ENCODE peak calls at places on chromosome 1, in four cellular contexts. F is lower lobe of right lung, P is sigmoid colon, U is PC-9. X is an unnamed sample.
A peak's percentile ranks its signal among the peaks of the same experiment; 100 is the strongest.

GRCh38 chr1:207004931-207005830 is 27.4 kb downstream of the C1orf116 start:
- DNase-seq in F (peak; percentile 64), P (no peak), U (peak; percentile 50), X (no peak)

GRCh38 chr1:240027059-240027462 is 64.6 kb upstream of the FMN2 start:
- DNase-seq in F (no peak), P (no peak), U (peak; percentile 35), X (peak; percentile 49)

GRCh38 chr1:192151176-192151575 is 7.1 kb upstream of the RGS18 start:
- DNase-seq in F (no peak), P (no peak), U (no peak), X (no peak)

GRCh38 chr1:99457381-99458165 is 188.3 kb upstream of the PALMD start:
- DNase-seq in F (no peak), P (no peak), U (no peak), X (peak; percentile 54)

GRCh38 chr1:214445846-214446614 is 105.4 kb downstream of the PTPN14 start:
- DNase-seq in F (no peak), P (no peak), U (no peak), X (no peak)

GRCh38 chr1:185245466-185245865 is 71.6 kb downstream of the IVNS1ABP start:
- DNase-seq in F (no peak), P (no peak), U (no peak), X (no peak)

GRCh38 chr1:183272390-183272801 is 86.3 kb downstream of the LAMC2 start:
- DNase-seq in F (no peak), P (no peak), U (peak; percentile 61), X (no peak)

GRCh38 chr1:168452329-168452728 is 91.5 kb downstream of the XCL2 start:
- DNase-seq in F (no peak), P (no peak), U (no peak), X (no peak)

GRCh38 chr1:165288301-165289120 is 68.0 kb downstream of the LMX1A start:
- DNase-seq in F (no peak), P (no peak), U (no peak), X (no peak)

GRCh38 chr1:32180186-32181060 is 948 bp downstream of the TXLNA start:
- DNase-seq in F (peak; percentile 73), P (peak; percentile 84), U (peak; percentile 56), X (no peak)

GRCh38 chr1:30478288-30478687 is 245.1 kb downstream of the MATN1 start:
- DNase-seq in F (no peak), P (peak; percentile 22), U (no peak), X (no peak)
- H3K27ac ChIP-seq in F (no peak overlapping the region), P (no peak overlapping the region), U (no peak overlapping the region), X (no peak overlapping the region)

DNA sequence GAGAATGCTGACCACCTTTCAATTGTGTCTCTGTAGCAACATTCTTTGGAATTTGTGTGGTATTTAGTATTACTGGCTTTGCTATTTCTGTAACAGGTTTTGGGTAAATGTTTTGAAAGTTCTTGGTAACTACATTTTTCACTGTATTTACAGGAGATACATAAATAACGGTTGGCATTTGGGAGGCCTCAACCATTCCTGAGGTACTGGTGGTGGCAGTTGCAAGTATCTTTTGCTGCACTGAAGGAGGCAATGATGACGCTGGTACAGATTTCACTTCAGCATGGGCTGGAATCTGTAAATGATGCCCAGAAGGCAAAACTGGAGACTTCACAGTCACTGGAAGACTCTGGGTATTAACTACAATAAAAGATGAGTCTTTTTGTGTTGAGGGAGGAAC is 11.7 kb downstream of the LRIF1 start:
- DNase-seq in F (no peak), P (no peak), U (no peak), X (no peak)
- TF ChIP-seq CTCF in F (no peak), P (no peak), U (no peak), X (no peak)

DNA sequence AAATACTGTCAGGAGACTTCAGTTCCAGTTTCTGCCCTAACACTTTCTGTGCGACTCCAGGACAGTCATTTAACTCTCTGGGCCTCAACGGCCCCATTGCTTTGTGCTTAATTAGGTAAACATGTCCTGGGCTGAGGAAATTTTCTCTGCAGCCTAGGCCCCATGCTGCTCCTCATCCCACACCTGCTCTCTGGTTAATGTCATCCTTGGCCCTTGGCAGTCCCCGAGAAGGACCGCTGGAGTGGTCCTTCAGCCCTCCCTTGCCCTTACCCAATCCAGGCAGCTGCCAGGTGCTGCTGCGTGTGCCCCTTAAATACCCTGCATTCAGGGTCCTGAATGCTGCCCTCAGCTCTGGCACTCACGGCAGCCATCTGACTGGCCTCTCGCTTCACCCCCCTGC is 18.7 kb downstream of the UBL4B start:
- DNase-seq in F (no peak), P (no peak), U (no peak), X (no peak)
- H3K27me3 ChIP-seq in F (peaks cover 41% of the 10 kb centered on the region), P (peaks cover 8% of the 10 kb centered on the region), U (no peaks in the 10 kb centered on the region), X (peaks cover 15% of the 10 kb centered on the region)

DNA sequence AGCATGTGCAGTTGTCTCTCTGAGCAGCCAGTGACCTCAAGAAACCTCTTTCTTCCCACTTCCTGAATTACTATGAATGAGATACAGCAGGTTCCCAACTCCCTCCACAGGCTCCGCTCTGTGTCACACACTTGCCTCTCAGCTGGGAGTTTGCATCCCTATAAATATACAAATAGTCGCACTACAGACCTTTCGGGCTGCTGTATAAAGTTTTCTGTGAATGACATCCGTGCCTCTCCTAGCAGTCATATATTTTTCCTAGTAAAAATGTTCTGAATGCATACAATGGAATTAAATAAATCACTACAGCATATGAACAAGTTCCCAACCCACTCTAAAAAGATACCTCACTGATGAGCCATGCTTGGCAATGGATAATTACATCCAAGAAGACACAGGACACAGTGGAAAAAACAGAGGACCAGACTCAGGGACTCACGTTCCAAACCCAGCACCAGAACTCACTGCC is 66.8 kb downstream of the CAPZB start:
- DNase-seq in F (no peak), P (no peak), U (no peak), X (no peak)
- H3K27ac ChIP-seq in F (peak overlapping the region; percentile 42), P (peak overlapping the region; percentile 94), U (no peak overlapping the region), X (peak overlapping the region; percentile 27)

DNA sequence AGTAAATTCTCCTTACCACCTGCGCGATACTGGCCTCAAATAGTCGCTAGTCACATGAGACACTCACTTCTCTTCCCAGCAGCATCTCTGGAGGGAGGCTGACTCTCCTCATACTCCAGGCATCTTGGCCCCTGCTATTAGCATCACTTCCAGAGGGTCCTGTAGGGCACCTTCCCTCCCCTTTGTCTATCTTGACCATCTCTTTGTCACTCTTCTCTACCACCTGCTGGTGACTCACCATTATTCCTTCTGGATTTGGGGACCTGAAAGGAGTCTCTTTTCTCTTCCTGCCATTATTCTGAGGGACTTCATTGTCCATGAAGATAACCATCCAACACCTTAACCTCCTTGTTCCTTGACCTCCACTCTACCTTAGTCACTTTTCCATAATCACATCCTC is 31.7 kb upstream of the GPR37L1 start:
- DNase-seq in F (no peak), P (no peak), U (no peak), X (no peak)
- TF ChIP-seq CTCF in F (no peak), P (no peak), U (no peak), X (no peak)

GRCh38 chr1:226560243-226560642 is 11.7 kb downstream of the STUM start:
- DNase-seq in F (no peak), P (no peak), U (no peak), X (no peak)

GRCh38 chr1:226558293-226558692 is 9.7 kb downstream of the STUM start:
- DNase-seq in F (no peak), P (peak; percentile 65), U (no peak), X (no peak)

GRCh38 chr1:226552061-226552460 is 3.5 kb downstream of the STUM start:
- DNase-seq in F (no peak), P (no peak), U (no peak), X (no peak)

GRCh38 chr1:226553594-226554279 is 5.2 kb downstream of the STUM start:
- DNase-seq in F (no peak), P (no peak), U (no peak), X (no peak)

GRCh38 chr1:226557424-226557823 is 8.9 kb downstream of the STUM start:
- DNase-seq in F (no peak), P (no peak), U (no peak), X (no peak)
- H3K27me3 ChIP-seq in F (no peaks in the 10 kb centered on the region), P (no peaks in the 10 kb centered on the region), U (peaks cover 78% of the 10 kb centered on the region), X (no peaks in the 10 kb centered on the region)

DNA sequence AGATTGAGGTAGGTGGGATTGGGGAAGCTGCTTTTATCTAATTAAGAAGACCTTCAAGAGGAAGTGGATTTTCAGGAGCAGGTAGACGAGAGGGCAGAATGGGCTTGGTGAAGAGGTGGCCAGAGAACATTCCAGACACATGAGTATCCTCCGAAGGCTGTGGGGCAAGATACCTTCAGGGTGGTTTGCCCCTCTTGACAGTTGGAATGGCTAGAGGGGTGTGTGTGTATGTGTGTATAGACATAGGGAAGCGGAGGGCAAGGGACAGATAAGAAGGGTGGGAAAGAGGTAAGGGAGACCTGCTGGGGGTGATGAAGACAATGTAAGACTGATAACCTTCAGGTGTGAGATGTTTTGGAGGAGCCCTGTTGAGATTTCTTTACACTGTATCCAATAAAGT is 46.8 kb upstream of the TSPAN2 start:
- DNase-seq in F (no peak), P (no peak), U (peak; percentile 55), X (no peak)
- H3K27ac ChIP-seq in F (no peak overlapping the region), P (no peak overlapping the region), U (peak overlapping the region; percentile 52), X (no peak overlapping the region)

X was measured in dorsolateral prefrontal cortex.